ENCODE peak calls at places on chromosomes 13 and 19, in seven cellular contexts. O is H1, C is HCT116, Z is right lobe of liver, F is body of pancreas, D is IMR-90, E is stomach. V is an unnamed sample.

GRCh38 chr13:98478134-98479129 is 98.5 kb downstream of the STK24 start:
- DNase-seq in C (no peak), Z (no peak), D (peak; percentile 36), F (no peak), O (no peak), E (no peak), V (peak; percentile 80)

GRCh38 chr13:94711561-94712286 is 621 bp downstream of the SOX21 start:
- DNase-seq in E (no peak), D (no peak), Z (no peak), F (no peak), O (no peak), C (no peak), V (no peak)

GRCh38 chr19:40519352-40520322 is 52.8 kb downstream of the SPTBN4 start:
- DNase-seq in O (peak; percentile 77), F (no peak), Z (no peak), E (peak; percentile 26), D (peak; percentile 40), C (no peak), V (no peak)

GRCh38 chr19:38543807-38544568 is 73.8 kb downstream of the MAP4K1 start:
- DNase-seq in Z (peak; percentile 73), F (peak; percentile 73), O (no peak), E (peak; percentile 39), D (peak; percentile 86), C (peak; percentile 87), V (peak; percentile 74)

GRCh38 chr19:46714523-46715106 is 2.3 kb downstream of the PRKD2 start:
- DNase-seq in D (no peak), C (no peak), Z (no peak), O (peak; percentile 56), E (no peak), F (no peak), V (no peak)

GRCh38 chr13:47454986-47455385 is 546.1 kb downstream of the SUCLA2 start:
- DNase-seq in O (no peak), Z (no peak), F (no peak), D (peak; percentile 40), E (no peak), C (no peak), V (no peak)

GRCh38 chr13:98483636-98484288 is 93.1 kb downstream of the STK24 start:
- DNase-seq in C (no peak), Z (no peak), D (peak; percentile 50), O (no peak), F (no peak), E (no peak), V (no peak)

GRCh38 chr13:27793377-27794074 is 1.2 kb downstream of the GSX1 start:
- DNase-seq in F (no peak), Z (no peak), D (no peak), E (no peak), O (peak; percentile 66), C (no peak), V (no peak)

GRCh38 chr13:95707442-95708389 is 30.8 kb downstream of the DNAJC3 start:
- DNase-seq in Z (no peak), O (no peak), D (no peak), E (no peak), C (no peak), F (no peak), V (no peak)

GRCh38 chr19:46919324-46919723 is 58.5 kb downstream of the ARHGAP35 start:
- DNase-seq in O (no peak), D (peak; percentile 75), C (no peak), E (no peak), Z (no peak), F (no peak), V (no peak)

GRCh38 chr13:46165485-46166220 is 16.3 kb downstream of the LCP1 start:
- DNase-seq in C (no peak), Z (no peak), E (no peak), O (no peak), D (no peak), F (no peak), V (no peak)

GRCh38 chr19:8337728-8338127 is 5.3 kb downstream of the KANK3 start:
- DNase-seq in D (no peak), F (no peak), C (no peak), E (no peak), Z (no peak), O (no peak), V (no peak)

GRCh38 chr19:18131841-18132596 is 20.9 kb upstream of the PIK3R2 start:
- DNase-seq in E (no peak), Z (no peak), D (no peak), F (no peak), C (no peak), O (peak; percentile 88), V (peak; percentile 47)

GRCh38 chr19:5694952-5695648 is 5.0 kb downstream of the RPL36 start:
- DNase-seq in F (no peak), D (no peak), E (no peak), Z (no peak), C (no peak), O (no peak), V (no peak)

GRCh38 chr13:90375851-90376250 is 971.6 kb upstream of the MIR17HG start:
- DNase-seq in D (no peak), E (no peak), F (no peak), Z (no peak), O (no peak), C (no peak), V (no peak)

GRCh38 chr13:33676700-33677048 is 141.3 kb upstream of the RFC3 start:
- DNase-seq in F (peak; percentile 75), Z (peak; percentile 50), E (peak; percentile 64), D (peak; percentile 21), C (no peak), O (no peak), V (peak; percentile 67)

GRCh38 chr19:13068064-13068807 is 34.4 kb downstream of the LYL1 start:
- DNase-seq in C (no peak), Z (no peak), E (no peak), D (no peak), F (no peak), O (no peak), V (peak; percentile 59)

GRCh38 chr19:49315111-49315510 is 9.9 kb downstream of the SLC6A16 start:
- DNase-seq in E (no peak), F (no peak), C (no peak), O (no peak), D (no peak), Z (no peak), V (no peak)

GRCh38 chr13:81017525-81018152 is 676.7 kb upstream of the SPRY2 start:
- DNase-seq in E (no peak), Z (no peak), O (no peak), D (peak; percentile 25), C (peak; percentile 16), F (no peak), V (no peak)

GRCh38 chr13:65336916-65337315 is 1893.2 kb downstream of the PCDH9 start:
- DNase-seq in D (peak; percentile 84), F (no peak), O (no peak), Z (no peak), C (no peak), E (no peak), V (no peak)

GRCh38 chr13:105804561-105805190 is 730.8 kb downstream of the EFNB2 start:
- DNase-seq in Z (no peak), C (no peak), O (no peak), F (no peak), E (no peak), D (peak; percentile 59), V (no peak)

GRCh38 chr13:23069571-23069970 is 111.2 kb upstream of the SGCG start:
- DNase-seq in E (no peak), F (no peak), C (no peak), Z (no peak), O (no peak), D (peak; percentile 87), V (no peak)

GRCh38 chr13:64397699-64398098 is 2832.4 kb downstream of the PCDH9 start:
- DNase-seq in F (no peak), E (no peak), Z (no peak), O (no peak), D (peak; percentile 2), C (no peak), V (no peak)

GRCh38 chr19:20371911-20372310 is 193.7 kb downstream of the ZNF737 start:
- DNase-seq in C (no peak), Z (no peak), E (no peak), D (no peak), O (no peak), F (no peak), V (no peak)

GRCh38 chr19:20365146-20365545 is 198.1 kb downstream of the ZNF486 start:
- DNase-seq in Z (no peak), D (no peak), E (no peak), C (no peak), O (no peak), F (no peak), V (no peak)

DNA sequence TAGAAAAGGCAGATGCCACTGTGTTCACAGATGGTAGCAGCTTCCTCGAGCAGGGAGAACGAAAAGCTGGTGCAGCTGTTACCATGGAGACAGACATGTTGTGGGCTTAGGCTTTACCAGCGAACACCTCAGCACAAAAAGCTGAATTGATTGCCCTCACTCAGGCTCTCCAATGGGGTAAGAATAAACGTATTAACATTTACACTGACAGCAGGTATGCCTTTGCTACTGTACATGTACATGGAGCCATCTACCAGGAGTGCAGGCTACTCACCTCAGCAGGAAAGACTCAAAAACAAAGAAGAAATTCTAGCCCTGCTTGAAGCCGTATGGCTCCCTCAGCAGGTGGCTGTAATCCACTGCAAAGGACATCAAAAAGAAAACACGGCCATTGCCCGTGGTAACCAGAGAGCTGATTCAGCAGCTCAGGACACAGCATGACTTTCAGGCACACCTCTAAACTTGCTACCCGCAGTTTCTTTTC is 197.7 kb downstream of the ZNF737 start:
- DNase-seq in D (no peak), E (peak; percentile 40), O (peak; percentile 62), Z (no peak), F (peak; percentile 69), C (no peak), V (peak; percentile 20)
- H3K4me3 ChIP-seq in D (no peak overlapping the region), E (no peak overlapping the region), O (peak overlapping the region; percentile 1), Z (no peak overlapping the region), F (no peak overlapping the region), C (no peak overlapping the region), V (no peak overlapping the region)

DNA sequence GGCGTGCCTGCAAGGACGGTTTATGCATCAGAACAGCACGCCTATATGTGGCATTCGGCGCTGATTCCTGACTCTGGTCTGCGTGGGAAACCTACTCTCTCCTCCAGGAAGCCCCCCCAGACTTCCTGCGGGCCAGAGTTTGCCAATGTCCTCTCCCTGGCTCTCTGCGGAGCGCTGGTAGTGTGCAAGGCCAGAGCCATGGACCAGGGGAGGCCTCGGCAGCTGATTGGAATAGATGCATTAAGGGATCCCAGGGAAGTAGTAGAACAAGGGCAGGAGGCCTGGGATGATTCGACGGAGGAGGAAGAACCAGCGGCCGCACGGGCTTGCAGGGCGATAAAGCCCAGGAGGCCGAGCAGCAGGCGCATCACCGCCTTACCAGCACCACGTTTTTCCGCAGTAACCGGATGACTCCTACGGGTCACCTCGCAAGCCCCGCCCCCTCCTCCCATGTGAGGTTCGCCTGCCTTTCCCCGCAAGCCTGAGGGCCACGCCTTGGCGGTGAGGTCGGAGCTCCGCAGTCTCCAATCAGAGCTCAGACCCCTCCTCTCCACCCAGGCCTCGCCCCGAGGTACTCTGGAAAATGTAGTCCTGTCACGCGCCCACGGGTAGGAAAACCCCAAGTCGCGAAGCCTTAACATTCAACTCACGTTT is 5.0 kb downstream of the CLEC11A start:
- DNase-seq in O (peak; percentile 95), C (no peak), D (peak; percentile 75), F (peak; percentile 64), E (peak; percentile 43), Z (peak; percentile 76), V (peak; percentile 85)
- TF ChIP-seq POLR2A in O (no peak), C (no peak), D (no peak), F (no peak), E (no peak), Z (no peak), V (no peak)

GRCh38 chr13:109730832-109731335 is 55.5 kb downstream of the IRS2 start:
- DNase-seq in D (no peak), E (no peak), Z (no peak), F (no peak), O (no peak), C (no peak), V (no peak)
- H3K4me1 ChIP-seq in D (no peaks in the 10 kb centered on the region), E (peaks cover 7% of the 10 kb centered on the region), Z (no peaks in the 10 kb centered on the region), F (peaks cover 5% of the 10 kb centered on the region), O (peaks cover 4% of the 10 kb centered on the region), C (no peaks in the 10 kb centered on the region), V (peaks cover 11% of the 10 kb centered on the region)

GRCh38 chr13:26541041-26541440 is 16.4 kb upstream of the WASF3 start:
- DNase-seq in F (no peak), Z (no peak), O (no peak), C (no peak), E (no peak), D (no peak), V (no peak)
- H3K4me3 ChIP-seq in F (no peak overlapping the region), Z (no peak overlapping the region), O (no peak overlapping the region), C (no peak overlapping the region), E (no peak overlapping the region), D (no peak overlapping the region), V (no peak overlapping the region)

V was measured in testis.